ENCODE peak calls at places on chromosomes 1 and 21, in ten cellular contexts. N is cardiac fibroblast; P is activated naive CD4-positive, alpha-beta T cell; F is spleen; E is GM19239; S is ACHN; K is glomerular endothelial cell; M is head of caudate nucleus; L is mucosa of gallbladder; U is choroid plexus epithelial cell. J is an unnamed sample.

GRCh38 chr1:76395059-76395458 is 320.5 kb downstream of the ST6GALNAC3 start:
- DNase-seq in N (no peak), P (no peak), F (no peak), E (no peak), S (no peak), K (no peak), M (no peak), L (no peak), U (no peak), J (no peak)

GRCh38 chr21:27475363-27475955 is 508.6 kb upstream of the ADAMTS5 start:
- DNase-seq in N (no peak), P (no peak), F (no peak), E (no peak), S (no peak), K (no peak), M (no peak), L (no peak), U (peak), J (no peak)

GRCh38 chr1:68448365-68448764 is 1.4 kb downstream of the RPE65 start:
- DNase-seq in N (no peak), P (no peak), F (no peak), E (no peak), S (no peak), K (no peak), M (no peak), L (no peak), U (no peak), J (no peak)

GRCh38 chr1:173478099-173478555 is 992 bp downstream of the PRDX6 start:
- DNase-seq in N (peak), P (no peak), F (no peak), E (no peak), S (peak), K (no peak), M (no peak), L (peak), U (peak), J (peak)

GRCh38 chr21:42258150-42258884 is 39.4 kb downstream of the ABCG1 start:
- DNase-seq in N (peak), P (peak), F (peak), E (peak), S (peak), K (peak), M (peak), L (peak), U (peak), J (peak)

GRCh38 chr21:45318556-45319341 is 31.1 kb upstream of the POFUT2 start:
- DNase-seq in N (peak), P (no peak), F (peak), E (no peak), S (peak), K (peak), M (no peak), L (peak), U (peak), J (no peak)

GRCh38 chr1:228000836-228001563 is 5.8 kb upstream of the WNT3A start:
- DNase-seq in N (no peak), P (no peak), F (peak), E (no peak), S (no peak), K (no peak), M (no peak), L (no peak), U (no peak), J (no peak)

GRCh38 chr1:49102752-49103151 is 326.1 kb upstream of the BEND5 start:
- DNase-seq in N (peak), P (no peak), F (no peak), E (no peak), S (peak), K (no peak), M (no peak), L (no peak), U (peak), J (no peak)

GRCh38 chr1:26887125-26887524 is 3.0 kb downstream of the GPN2 start:
- DNase-seq in N (peak), P (no peak), F (no peak), E (no peak), S (peak), K (no peak), M (no peak), L (no peak), U (peak), J (peak)

GRCh38 chr1:172723251-172723650 is 64.3 kb downstream of the FASLG start:
- DNase-seq in N (peak), P (no peak), F (no peak), E (no peak), S (no peak), K (no peak), M (no peak), L (no peak), U (peak), J (no peak)

GRCh38 chr1:15000671-15001070 is 152.9 kb upstream of the TMEM51 start:
- DNase-seq in N (no peak), P (no peak), F (no peak), E (no peak), S (no peak), K (no peak), M (no peak), L (no peak), U (no peak), J (no peak)

GRCh38 chr1:151238467-151238739 is 16.1 kb upstream of the PSMD4 start:
- DNase-seq in N (peak), P (no peak), F (no peak), E (no peak), S (peak), K (no peak), M (no peak), L (no peak), U (peak), J (no peak)

GRCh38 chr1:108947871-108948525 is 15.3 kb downstream of the CLCC1 start:
- DNase-seq in N (no peak), P (no peak), F (no peak), E (no peak), S (no peak), K (no peak), M (peak), L (no peak), U (peak), J (no peak)

GRCh38 chr1:205061665-205062069 is 18.7 kb downstream of the CNTN2 start:
- DNase-seq in N (peak), P (peak), F (peak), E (peak), S (peak), K (peak), M (peak), L (peak), U (peak), J (peak)

GRCh38 chr1:65992160-65993046 is 199.7 kb downstream of the PDE4B start:
- DNase-seq in N (peak), P (no peak), F (no peak), E (no peak), S (no peak), K (no peak), M (peak), L (no peak), U (no peak), J (no peak)

GRCh38 chr1:228767636-228768344 is 32.5 kb downstream of the RHOU start:
- DNase-seq in N (no peak), P (no peak), F (no peak), E (no peak), S (no peak), K (no peak), M (no peak), L (no peak), U (no peak), J (no peak)

GRCh38 chr21:37696936-37697335 is 219.3 kb downstream of the KCNJ6 start:
- DNase-seq in N (no peak), P (no peak), F (no peak), E (no peak), S (no peak), K (no peak), M (no peak), L (no peak), U (no peak), J (peak)

GRCh38 chr1:100077525-100077924 is 55.2 kb downstream of the SASS6 start:
- DNase-seq in N (no peak), P (no peak), F (no peak), E (peak), S (no peak), K (peak), M (no peak), L (no peak), U (peak), J (no peak)

GRCh38 chr1:162987866-162988265 is 81.3 kb upstream of the RGS4 start:
- DNase-seq in N (peak), P (no peak), F (no peak), E (no peak), S (peak), K (no peak), M (no peak), L (no peak), U (peak), J (no peak)

GRCh38 chr1:1161078-1161682 is 12.5 kb upstream of the TTLL10 start:
- DNase-seq in N (no peak), P (no peak), F (no peak), E (no peak), S (no peak), K (no peak), M (no peak), L (no peak), U (no peak), J (no peak)

GRCh38 chr1:227891955-227892871 is 55.5 kb downstream of the WNT9A start:
- DNase-seq in N (no peak), P (no peak), F (peak), E (no peak), S (no peak), K (no peak), M (peak), L (no peak), U (no peak), J (peak)

GRCh38 chr1:68011786-68012375 is 38.5 kb downstream of the DIRAS3 start:
- DNase-seq in N (peak), P (no peak), F (no peak), E (no peak), S (no peak), K (no peak), M (peak), L (no peak), U (peak), J (no peak)

GRCh38 chr1:84345220-84345619 is 43.7 kb downstream of the SAMD13 start:
- DNase-seq in N (no peak), P (no peak), F (no peak), E (no peak), S (no peak), K (no peak), M (no peak), L (no peak), U (peak), J (no peak)

GRCh38 chr1:166682588-166682987 is 156.7 kb upstream of the POGK start:
- DNase-seq in N (no peak), P (no peak), F (no peak), E (no peak), S (no peak), K (no peak), M (no peak), L (no peak), U (no peak), J (no peak)

GRCh38 chr21:27532081-27532480 is 565.2 kb upstream of the ADAMTS5 start:
- DNase-seq in N (peak), P (no peak), F (no peak), E (no peak), S (peak), K (no peak), M (no peak), L (no peak), U (peak), J (no peak)

GRCh38 chr21:15514073-15514946 is 215.5 kb upstream of the USP25 start:
- DNase-seq in N (no peak), P (peak), F (no peak), E (peak), S (no peak), K (no peak), M (no peak), L (peak), U (no peak), J (no peak)